ENCODE peak calls at places on chromosomes 2 and 18, in four cellular contexts. F is H1, Q is AG10803, T is AG04450. G is an unnamed sample.

GRCh38 chr18:73646196-73646595 is 501.4 kb downstream of the FBXO15 start:
- DNase-seq in F (no peak), Q (peak; percentile 12), T (no peak), G (no peak)

GRCh38 chr2:217437289-217437688 is 565.5 kb downstream of the TNS1 start:
- DNase-seq in F (no peak), Q (no peak), T (no peak), G (no peak)

GRCh38 chr2:71559080-71559827 is 105.9 kb downstream of the DYSF start:
- DNase-seq in F (no peak), Q (no peak), T (no peak), G (no peak)

GRCh38 chr2:39124770-39125075 is 3.9 kb upstream of the SOS1 start:
- DNase-seq in F (no peak), Q (no peak), T (no peak), G (no peak)

GRCh38 chr2:134194519-134194918 is 59.4 kb upstream of the MGAT5 start:
- DNase-seq in F (no peak), Q (no peak), T (no peak), G (no peak)

GRCh38 chr2:200308001-200308400 is 1.5 kb downstream of the SPATS2L start:
- DNase-seq in F (no peak), Q (peak; percentile 62), T (no peak), G (peak; percentile 73)

GRCh38 chr2:150675807-150676206 is 188.3 kb upstream of the RND3 start:
- DNase-seq in F (no peak), Q (no peak), T (no peak), G (no peak)

GRCh38 chr2:237485304-237485703 is 1.7 kb upstream of the MLPH start:
- DNase-seq in F (no peak), Q (no peak), T (no peak), G (no peak)

GRCh38 chr18:48660346-48661228 is 121.8 kb downstream of the CTIF start:
- DNase-seq in F (no peak), Q (peak; percentile 27), T (no peak), G (no peak)

GRCh38 chr2:25483584-25484266 is 142.0 kb upstream of the DNMT3A start:
- DNase-seq in F (no peak), Q (no peak), T (no peak), G (peak; percentile 19)

GRCh38 chr2:191926671-191927070 is 79.8 kb upstream of the CAVIN2 start:
- DNase-seq in F (no peak), Q (no peak), T (no peak), G (no peak)

GRCh38 chr2:164891460-164891859 is 49.8 kb upstream of the COBLL1 start:
- DNase-seq in F (no peak), Q (no peak), T (no peak), G (no peak)

GRCh38 chr2:105859694-105859951 is 114.9 kb downstream of the NCK2 start:
- DNase-seq in F (no peak), Q (no peak), T (no peak), G (no peak)

GRCh38 chr2:47346-48218 is 1.3 kb upstream of the FAM110C start:
- DNase-seq in F (no peak), Q (no peak), T (no peak), G (no peak)

GRCh38 chr2:55403177-55403998 is 16.3 kb downstream of the CCDC88A start:
- DNase-seq in F (no peak), Q (peak; percentile 11), T (no peak), G (peak; percentile 59)

GRCh38 chr2:39631715-39632114 is 34.0 kb upstream of the TMEM178A start:
- DNase-seq in F (no peak), Q (peak; percentile 97), T (peak; percentile 68), G (peak; percentile 87)

GRCh38 chr2:37436324-37436723 is 91.9 kb downstream of the QPCT start:
- DNase-seq in F (no peak), Q (peak; percentile 71), T (no peak), G (peak; percentile 59)

GRCh38 chr2:157839162-157839801 is 36.8 kb downstream of the ACVR1 start:
- DNase-seq in F (peak; percentile 63), Q (peak; percentile 45), T (no peak), G (peak; percentile 81)

GRCh38 chr2:65390134-65390533 is 42.3 kb downstream of the SPRED2 start:
- DNase-seq in F (no peak), Q (no peak), T (no peak), G (no peak)

GRCh38 chr2:127226520-127227263 is 6.6 kb upstream of the CYP27C1 start:
- DNase-seq in F (no peak), Q (peak; percentile 72), T (peak; percentile 54), G (peak; percentile 80)

GRCh38 chr18:41354151-41354550 is 600.9 kb upstream of the PIK3C3 start:
- DNase-seq in F (no peak), Q (no peak), T (no peak), G (peak; percentile 52)

GRCh38 chr2:30421551-30422436 is 25.3 kb upstream of the LCLAT1 start:
- DNase-seq in F (no peak), Q (peak; percentile 95), T (no peak), G (peak; percentile 88)

DNA sequence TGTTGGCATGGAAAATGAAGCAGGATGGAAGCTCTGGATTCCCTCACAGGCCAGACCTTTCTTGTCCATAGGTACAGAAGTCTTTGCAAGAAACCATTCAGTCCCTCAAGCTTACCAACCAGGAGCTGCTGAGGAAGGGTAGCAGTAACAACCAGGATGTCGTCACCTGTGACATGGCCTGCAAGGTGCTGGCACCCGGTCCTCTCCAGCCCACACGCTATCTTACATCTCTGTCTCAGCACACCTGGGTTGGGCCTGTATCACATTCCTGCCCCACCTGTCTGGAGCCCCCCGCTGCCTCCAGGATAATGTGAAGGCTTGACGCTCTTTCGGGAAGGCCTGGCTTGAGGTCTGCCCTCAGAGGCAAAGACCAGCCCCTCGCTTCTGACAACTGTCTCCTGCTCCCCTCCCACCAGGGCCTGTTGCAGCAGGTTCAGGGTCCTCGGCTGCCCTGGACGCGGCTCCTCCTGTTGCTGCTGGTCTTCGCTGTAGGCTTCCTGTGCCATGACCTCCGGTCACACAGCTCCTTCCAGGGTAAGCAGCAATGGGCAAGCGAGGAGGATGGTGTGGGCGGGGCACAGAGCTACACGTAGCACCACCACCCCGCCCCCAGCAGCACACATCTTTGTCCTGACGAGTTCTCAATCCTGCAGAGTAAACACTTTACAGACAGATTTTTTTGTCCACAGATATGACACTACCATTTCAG is 6.0 kb downstream of the TMEM214 start:
- DNase-seq in F (no peak), Q (no peak), T (no peak), G (no peak)
- TF ChIP-seq CTCF in F (no peak), Q (no peak), T (no peak), G (no peak)

DNA sequence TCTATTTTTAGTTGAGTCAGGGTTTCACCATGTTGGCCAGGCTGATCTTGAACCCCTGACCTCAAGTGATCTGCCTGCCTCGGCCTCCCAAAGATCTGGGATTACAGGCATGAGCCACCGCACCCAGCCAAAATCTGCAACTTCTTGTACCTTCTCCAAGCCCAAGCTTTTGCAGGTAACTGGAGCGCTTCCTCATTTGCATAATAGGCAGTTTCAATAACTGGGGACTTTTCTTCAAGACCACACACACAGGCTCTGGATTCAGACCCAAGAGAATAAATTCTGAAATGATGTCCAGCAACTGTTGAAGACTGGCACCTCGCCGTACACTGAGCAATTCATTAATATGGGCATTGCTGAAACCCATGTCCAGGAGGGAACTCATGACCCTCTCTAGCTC is 2.8 kb downstream of the MTERF4 start:
- DNase-seq in F (no peak), Q (no peak), T (no peak), G (no peak)
- H3K4me3 ChIP-seq in F (no peak overlapping the region), Q (no peak overlapping the region), T (no peak overlapping the region), G (no peak overlapping the region)

GRCh38 chr2:201450910-201451329 is 338 bp downstream of the TRAK2 start:
- DNase-seq in F (no peak), Q (peak; percentile 45), T (no peak), G (peak; percentile 42)

GRCh38 chr2:201448701-201449100 is 2.6 kb downstream of the TRAK2 start:
- DNase-seq in F (no peak), Q (no peak), T (no peak), G (no peak)

GRCh38 chr2:201452058-201452736 is 657 bp downstream of the STRADB start:
- DNase-seq in F (no peak), Q (peak; percentile 8), T (no peak), G (peak; percentile 30)

GRCh38 chr2:201452856-201453643 is 1.5 kb downstream of the STRADB start:
- DNase-seq in F (no peak), Q (no peak), T (no peak), G (no peak)

GRCh38 chr2:201451330-201452057 is at the start of the genes STRADB and TRAK2:
- DNase-seq in F (peak; percentile 93), Q (peak; percentile 95), T (peak; percentile 68), G (peak; percentile 92)
- TF ChIP-seq CTCF in F (no peak), Q (peak; percentile 21), T (peak; percentile 10), G (peak; percentile 34)

GRCh38 chr18:79242246-79242645 is 153.5 kb upstream of the NFATC1 start:
- DNase-seq in F (no peak), Q (no peak), T (no peak), G (no peak)

GRCh38 chr18:79245517-79246001 is 150.2 kb upstream of the NFATC1 start:
- DNase-seq in F (no peak), Q (no peak), T (no peak), G (no peak)

GRCh38 chr18:79248495-79249078 is 147.1 kb upstream of the NFATC1 start:
- DNase-seq in F (no peak), Q (no peak), T (no peak), G (peak; percentile 5)

GRCh38 chr18:79250236-79250993 is 145.3 kb upstream of the NFATC1 start:
- DNase-seq in F (no peak), Q (no peak), T (no peak), G (no peak)

GRCh38 chr18:79246309-79247108 is 149.2 kb upstream of the NFATC1 start:
- DNase-seq in F (peak; percentile 89), Q (peak; percentile 62), T (peak; percentile 15), G (peak; percentile 80)
- H3K4me3 ChIP-seq in F (no peak overlapping the region), Q (peak overlapping the region; percentile 14), T (no peak overlapping the region), G (peak overlapping the region; percentile 24)

GRCh38 chr2:228688007-228688645 is 506.6 kb upstream of the SPHKAP start:
- DNase-seq in F (no peak), Q (peak; percentile 82), T (peak; percentile 34), G (peak; percentile 91)
- TF ChIP-seq CTCF in F (no peak), Q (no peak), T (no peak), G (no peak)

DNA sequence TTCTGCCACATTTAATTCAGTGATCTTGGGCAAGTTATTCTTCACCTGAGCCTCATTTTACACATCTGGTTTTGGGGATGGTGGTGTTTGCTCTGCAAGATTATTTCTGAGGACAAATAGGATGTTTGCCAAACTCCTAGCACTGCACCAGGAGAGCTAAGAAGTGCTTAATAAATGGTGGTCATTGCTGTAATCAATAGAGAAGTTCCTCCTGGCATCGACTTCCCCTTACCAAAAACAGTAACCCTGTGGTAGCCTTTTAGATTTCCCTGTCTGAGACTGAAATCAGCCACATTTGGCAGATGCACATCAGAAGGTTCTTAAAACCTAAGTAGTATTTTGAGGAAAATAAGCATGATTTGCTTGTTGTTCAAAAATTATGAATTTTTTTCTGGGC is 2.3 kb downstream of the B3GNT2 start:
- DNase-seq in F (no peak), Q (no peak), T (no peak), G (no peak)
- H3K4me3 ChIP-seq in F (peak overlapping the region; percentile 97), Q (peak overlapping the region; percentile 91), T (no peak overlapping the region), G (peak overlapping the region; percentile 89)

DNA sequence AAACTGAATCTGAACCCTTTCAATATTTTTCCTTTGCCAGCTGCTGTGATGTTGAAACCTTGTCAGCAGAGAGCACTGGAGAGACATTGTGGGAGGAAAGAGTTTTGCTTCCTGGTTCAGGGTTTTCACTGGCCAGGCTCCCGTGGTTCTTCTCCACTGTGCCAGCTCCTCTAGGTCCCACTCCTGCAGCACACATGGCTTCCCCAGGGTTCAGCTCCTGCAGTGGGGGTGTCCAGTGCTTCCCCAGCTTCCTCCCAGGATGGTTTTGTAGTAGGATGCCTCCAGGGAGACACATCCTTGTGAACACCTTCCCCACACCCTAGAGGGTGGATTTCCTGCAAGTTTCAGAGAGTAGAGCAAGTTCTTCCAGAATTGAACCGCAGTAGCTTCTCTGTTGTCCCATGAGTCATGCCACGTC is 24.0 kb upstream of the SULT1C3 start:
- DNase-seq in F (no peak), Q (peak; percentile 29), T (no peak), G (peak; percentile 83)
- TF ChIP-seq CTCF in F (peak; percentile 36), Q (peak; percentile 53), T (peak; percentile 61), G (peak; percentile 82)